ENCODE peak calls at places on chromosomes 11 and 22, in six cellular contexts. B, N, G, Q, F and W are unnamed samples.

GRCh38 chr22:41417622-41418390 is 28.8 kb downstream of the TOB2 start:
- DNase-seq in B (no peak), N (peak), G (no peak), Q (no peak), F (no peak), W (no peak)

GRCh38 chr11:61110255-61111059 is 8.2 kb downstream of the CD5 start:
- DNase-seq in B (no peak), N (no peak), G (no peak), Q (no peak), F (no peak), W (no peak)

GRCh38 chr22:50274311-50274710 is 4.1 kb upstream of the MAPK11 start:
- DNase-seq in B (peak), N (peak), G (no peak), Q (peak), F (peak), W (peak)

GRCh38 chr11:62054484-62055121 is 69.2 kb upstream of the INCENP start:
- DNase-seq in B (peak), N (no peak), G (peak), Q (peak), F (peak), W (peak)

GRCh38 chr11:57094206-57094940 is 87.4 kb upstream of the LRRC55 start:
- DNase-seq in B (no peak), N (no peak), G (no peak), Q (no peak), F (no peak), W (no peak)

GRCh38 chr11:8374716-8375115 is 111.0 kb upstream of the LMO1 start:
- DNase-seq in B (no peak), N (no peak), G (no peak), Q (no peak), F (no peak), W (no peak)

GRCh38 chr22:22882033-22882717 is 5.4 kb upstream of the IGLL5 start:
- DNase-seq in B (no peak), N (no peak), G (no peak), Q (no peak), F (no peak), W (peak)

GRCh38 chr11:65524010-65524746 is 705 bp upstream of the SCYL1 start:
- DNase-seq in B (no peak), N (no peak), G (no peak), Q (no peak), F (no peak), W (peak)

GRCh38 chr11:113926273-113927183 is 21.9 kb downstream of the HTR3B start:
- DNase-seq in B (no peak), N (no peak), G (no peak), Q (no peak), F (no peak), W (no peak)